ENCODE peak calls at places on chromosomes 16 and 17, in seven cellular contexts. L is cardiac fibroblast; W is stimulated activated CD4-positive, alpha-beta T cell treated with anti-CD3 and anti-CD28 coated beads, Interleukin-15, amount 100 ng/mL, for 24 hours; Y is colonic mucosa; M is IMR-90; D is nephron progenitor cell; C is A549. N is an unnamed sample.

GRCh38 chr17:21549107-21549687 is 143.1 kb upstream of the KCNJ18 start:
- DNase-seq in M (peak), L (peak), W (peak), D (no peak), Y (no peak), C (no peak), N (peak)

GRCh38 chr17:44804301-44805061 is 25.6 kb downstream of the GJC1 start:
- DNase-seq in M (no peak), L (peak), W (no peak), D (no peak), C (no peak), Y (no peak), N (no peak)

GRCh38 chr17:14741516-14741915 is 440.6 kb downstream of the HS3ST3B1 start:
- DNase-seq in M (peak), C (peak), D (no peak), Y (no peak), W (no peak), L (peak), N (no peak)

GRCh38 chr17:46770439-46770817 is 48.1 kb downstream of the WNT3 start:
- DNase-seq in Y (no peak), L (no peak), M (no peak), C (no peak), W (no peak), D (no peak), N (no peak)

GRCh38 chr16:89708481-89708931 is 7.0 kb upstream of the SPATA2L start:
- DNase-seq in D (no peak), L (no peak), W (no peak), C (no peak), Y (peak), M (no peak), N (no peak)

GRCh38 chr17:79951361-79952264 is 84.1 kb downstream of the TBC1D16 start:
- DNase-seq in D (peak), Y (no peak), C (no peak), M (peak), W (no peak), L (peak), N (no peak)

GRCh38 chr16:28320023-28320561 is 27.8 kb downstream of the SBK1 start:
- DNase-seq in W (no peak), M (no peak), L (no peak), D (no peak), C (no peak), Y (no peak), N (no peak)

GRCh38 chr17:35214192-35214591 is 20.0 kb upstream of the SLC35G3 start:
- DNase-seq in M (no peak), C (no peak), D (no peak), W (peak), L (no peak), Y (no peak), N (no peak)

GRCh38 chr16:57592591-57593003 is 35.8 kb upstream of the ADGRG1 start:
- DNase-seq in W (peak), M (no peak), L (no peak), D (no peak), C (no peak), Y (no peak), N (no peak)

N was measured in OCI-LY7.